ENCODE peak calls at places on chromosomes 12 and 14, in six cellular contexts. One of them, this sample, is unnamed.

GRCh38 chr12:124381454-124382207 is 86.7 kb downstream of the RFLNA start:
- DNase-seq in H9: no peak
- DNase-seq in mesendoderm: no peak
- DNase-seq in neuronal stem cell: no peak
- DNase-seq in IMR-90: peak
- DNase-seq in H1: no peak
- DNase-seq in this sample: peak

GRCh38 chr12:132257955-132258490 is 71.4 kb downstream of the GALNT9 start:
- DNase-seq in H9: no peak
- DNase-seq in mesendoderm: no peak
- DNase-seq in neuronal stem cell: no peak
- DNase-seq in IMR-90: no peak
- DNase-seq in H1: no peak
- DNase-seq in this sample: no peak

GRCh38 chr12:6979021-6979420 is 8.3 kb downstream of the EMG1 start:
- DNase-seq in H9: no peak
- DNase-seq in mesendoderm: no peak
- DNase-seq in neuronal stem cell: no peak
- DNase-seq in IMR-90: no peak
- DNase-seq in H1: no peak
- DNase-seq in this sample: no peak

GRCh38 chr14:65421201-65421981 is 8.9 kb downstream of the FUT8 start:
- DNase-seq in H9: no peak
- DNase-seq in mesendoderm: peak
- DNase-seq in neuronal stem cell: no peak
- DNase-seq in IMR-90: peak
- DNase-seq in H1: no peak
- DNase-seq in this sample: peak

GRCh38 chr14:44662250-44662891 is 155.3 kb upstream of the FSCB start:
- DNase-seq in H9: no peak
- DNase-seq in mesendoderm: no peak
- DNase-seq in neuronal stem cell: no peak
- DNase-seq in IMR-90: no peak
- DNase-seq in H1: no peak
- DNase-seq in this sample: no peak

GRCh38 chr12:103965255-103965589 is 450 bp upstream of the TDG start:
- DNase-seq in H9: no peak
- DNase-seq in mesendoderm: no peak
- DNase-seq in neuronal stem cell: no peak
- DNase-seq in IMR-90: no peak
- DNase-seq in H1: no peak
- DNase-seq in this sample: no peak

GRCh38 chr14:22847661-22848341 is 11.4 kb downstream of the MMP14 start:
- DNase-seq in H9: no peak
- DNase-seq in mesendoderm: no peak
- DNase-seq in neuronal stem cell: no peak
- DNase-seq in IMR-90: peak
- DNase-seq in H1: no peak
- DNase-seq in this sample: peak

GRCh38 chr12:63787306-63787705 is 7.6 kb downstream of the RXYLT1 start:
- DNase-seq in H9: no peak
- DNase-seq in mesendoderm: no peak
- DNase-seq in neuronal stem cell: no peak
- DNase-seq in IMR-90: peak
- DNase-seq in H1: no peak
- DNase-seq in this sample: no peak

GRCh38 chr12:114671321-114671663 is 12.7 kb downstream of the TBX3 start:
- DNase-seq in H9: no peak
- DNase-seq in mesendoderm: no peak
- DNase-seq in neuronal stem cell: peak
- DNase-seq in IMR-90: no peak
- DNase-seq in H1: no peak
- DNase-seq in this sample: no peak

GRCh38 chr12:953776-954175 is 4.3 kb upstream of the RAD52 start:
- DNase-seq in H9: no peak
- DNase-seq in mesendoderm: no peak
- DNase-seq in neuronal stem cell: no peak
- DNase-seq in IMR-90: peak
- DNase-seq in H1: no peak
- DNase-seq in this sample: peak

GRCh38 chr12:3295648-3296408 is 195.2 kb upstream of the PRMT8 start:
- DNase-seq in H9: no peak
- DNase-seq in mesendoderm: no peak
- DNase-seq in neuronal stem cell: no peak
- DNase-seq in IMR-90: peak
- DNase-seq in H1: no peak
- DNase-seq in this sample: no peak

GRCh38 chr12:57342207-57342691 is 88.6 kb downstream of the R3HDM2 start:
- DNase-seq in H9: peak
- DNase-seq in mesendoderm: peak
- DNase-seq in neuronal stem cell: peak
- DNase-seq in IMR-90: peak
- DNase-seq in H1: peak
- DNase-seq in this sample: peak

GRCh38 chr14:92684801-92685560 is 63.4 kb downstream of the LGMN start:
- DNase-seq in H9: peak
- DNase-seq in mesendoderm: no peak
- DNase-seq in neuronal stem cell: no peak
- DNase-seq in IMR-90: no peak
- DNase-seq in H1: no peak
- DNase-seq in this sample: no peak

GRCh38 chr12:74889563-74890236 is 319.9 kb downstream of the KCNC2 start:
- DNase-seq in H9: no peak
- DNase-seq in mesendoderm: no peak
- DNase-seq in neuronal stem cell: no peak
- DNase-seq in IMR-90: peak
- DNase-seq in H1: no peak
- DNase-seq in this sample: peak

GRCh38 chr14:98900721-98901272 is 371.2 kb downstream of the BCL11B start:
- DNase-seq in H9: no peak
- DNase-seq in mesendoderm: peak
- DNase-seq in neuronal stem cell: no peak
- DNase-seq in IMR-90: no peak
- DNase-seq in H1: no peak
- DNase-seq in this sample: no peak
- H3K27ac ChIP-seq in H9: no peak
- H3K27ac ChIP-seq in mesendoderm: no peak
- H3K27ac ChIP-seq in neuronal stem cell: no peak
- H3K27ac ChIP-seq in IMR-90: no peak
- H3K27ac ChIP-seq in H1: no peak
- H3K27ac ChIP-seq in this sample: no peak

GRCh38 chr12:117209626-117210025 is 19.4 kb upstream of the FBXO21 start:
- DNase-seq in H9: no peak
- DNase-seq in mesendoderm: no peak
- DNase-seq in neuronal stem cell: no peak
- DNase-seq in IMR-90: no peak
- DNase-seq in H1: no peak
- DNase-seq in this sample: no peak

GRCh38 chr12:117210266-117210918 is 20.1 kb upstream of the FBXO21 start:
- DNase-seq in H9: no peak
- DNase-seq in mesendoderm: no peak
- DNase-seq in neuronal stem cell: no peak
- DNase-seq in IMR-90: no peak
- DNase-seq in H1: no peak
- DNase-seq in this sample: no peak

GRCh38 chr12:117207675-117208074 is 17.4 kb upstream of the FBXO21 start:
- DNase-seq in H9: no peak
- DNase-seq in mesendoderm: no peak
- DNase-seq in neuronal stem cell: no peak
- DNase-seq in IMR-90: no peak
- DNase-seq in H1: no peak
- DNase-seq in this sample: no peak

GRCh38 chr12:117208811-117209455 is 18.7 kb upstream of the FBXO21 start:
- DNase-seq in H9: no peak
- DNase-seq in mesendoderm: no peak
- DNase-seq in neuronal stem cell: no peak
- DNase-seq in IMR-90: no peak
- DNase-seq in H1: no peak
- DNase-seq in this sample: no peak

DNA sequence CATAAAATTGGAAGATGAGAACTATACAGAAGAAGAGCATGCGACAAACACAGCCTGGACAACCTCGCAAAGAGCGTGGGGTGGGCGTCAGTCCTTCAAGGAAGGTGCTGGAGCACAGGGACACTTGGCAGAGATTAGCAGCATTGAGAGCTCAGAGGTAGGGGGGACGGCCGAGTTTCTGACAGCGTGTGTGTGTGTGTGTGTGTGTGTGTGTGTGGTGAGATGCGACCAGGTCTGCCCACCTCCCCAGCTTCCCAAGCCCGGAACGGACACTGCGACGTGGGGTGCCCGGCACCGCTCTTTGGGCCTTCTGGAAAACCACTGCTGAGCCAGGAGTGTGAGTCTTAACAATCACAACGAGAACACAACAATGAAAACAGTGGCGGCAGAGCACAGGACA is 17.9 kb upstream of the FBXO21 start:
- DNase-seq in H9: no peak
- DNase-seq in mesendoderm: no peak
- DNase-seq in neuronal stem cell: no peak
- DNase-seq in IMR-90: no peak
- DNase-seq in H1: no peak
- DNase-seq in this sample: no peak
- H2BK15ac ChIP-seq in H9: no peak
- H2BK15ac ChIP-seq in mesendoderm: no peak
- H2BK15ac ChIP-seq in neuronal stem cell: no peak
- H2BK15ac ChIP-seq in IMR-90: no peak
- H2BK15ac ChIP-seq in H1: no peak
- H2BK15ac ChIP-seq in this sample: no peak

GRCh38 chr12:106138646-106139421 is at the start of gene NUAK1:
- DNase-seq in H9: peak
- DNase-seq in mesendoderm: peak
- DNase-seq in neuronal stem cell: peak
- DNase-seq in IMR-90: peak
- DNase-seq in H1: no peak
- DNase-seq in this sample: peak
- H3K18ac ChIP-seq in H9: peak
- H3K18ac ChIP-seq in mesendoderm: peak
- H3K18ac ChIP-seq in neuronal stem cell: peak
- H3K18ac ChIP-seq in IMR-90: peak
- H3K18ac ChIP-seq in H1: peak
- H3K18ac ChIP-seq in this sample: peak

GRCh38 chr12:65854629-65855028 is 30.3 kb downstream of the HMGA2 start:
- DNase-seq in H9: no peak
- DNase-seq in mesendoderm: no peak
- DNase-seq in neuronal stem cell: no peak
- DNase-seq in IMR-90: peak
- DNase-seq in H1: no peak
- DNase-seq in this sample: no peak
- H3K27ac ChIP-seq in H9: no peak
- H3K27ac ChIP-seq in mesendoderm: no peak
- H3K27ac ChIP-seq in neuronal stem cell: no peak
- H3K27ac ChIP-seq in IMR-90: no peak
- H3K27ac ChIP-seq in H1: no peak
- H3K27ac ChIP-seq in this sample: peak

DNA sequence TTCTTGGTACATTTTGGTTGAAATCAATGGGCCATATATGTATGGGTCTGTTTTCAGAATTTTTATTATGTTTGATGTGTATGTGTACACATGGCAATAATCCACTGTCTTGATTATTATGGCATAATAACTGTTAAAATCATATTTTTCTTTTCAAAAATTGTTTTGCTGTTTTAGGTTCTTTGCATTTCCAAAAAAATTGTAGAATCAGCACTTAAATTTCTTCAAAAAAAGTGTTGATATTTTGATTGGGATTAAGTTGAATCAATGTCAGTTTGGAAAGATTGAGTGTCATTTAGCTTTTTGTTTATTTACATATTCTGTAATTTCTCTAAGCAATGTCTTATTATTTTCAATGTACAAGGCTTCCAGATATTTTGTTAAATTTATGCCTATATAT is 154.1 kb downstream of the SLC5A8 start:
- DNase-seq in H9: no peak
- DNase-seq in mesendoderm: no peak
- DNase-seq in neuronal stem cell: no peak
- DNase-seq in IMR-90: no peak
- DNase-seq in H1: no peak
- DNase-seq in this sample: no peak
- H2BK15ac ChIP-seq in H9: no peak
- H2BK15ac ChIP-seq in mesendoderm: no peak
- H2BK15ac ChIP-seq in neuronal stem cell: no peak
- H2BK15ac ChIP-seq in IMR-90: no peak
- H2BK15ac ChIP-seq in H1: no peak
- H2BK15ac ChIP-seq in this sample: no peak

DNA sequence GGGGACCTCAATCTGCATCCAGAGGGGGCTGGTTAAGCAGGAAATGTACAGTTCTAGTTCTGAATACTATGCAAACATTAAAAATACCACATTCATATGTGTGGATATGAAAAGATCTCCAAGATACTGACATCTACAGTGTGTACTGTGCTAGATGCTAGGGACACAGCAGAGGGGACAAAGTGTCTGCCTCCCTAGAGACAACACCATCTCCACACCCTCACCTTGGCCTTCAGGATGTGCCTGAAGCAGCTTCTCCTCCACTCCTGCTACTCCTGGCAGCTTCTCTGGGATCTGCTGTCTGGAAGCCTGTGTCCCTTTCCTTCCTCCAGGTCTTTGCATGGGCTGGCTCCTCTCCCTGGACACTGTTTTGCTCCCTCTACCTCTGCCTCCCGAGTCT is 10.7 kb upstream of the SRSF9 start:
- DNase-seq in H9: no peak
- DNase-seq in mesendoderm: no peak
- DNase-seq in neuronal stem cell: no peak
- DNase-seq in IMR-90: no peak
- DNase-seq in H1: no peak
- DNase-seq in this sample: no peak
- H3K18ac ChIP-seq in H9: no peak
- H3K18ac ChIP-seq in mesendoderm: no peak
- H3K18ac ChIP-seq in neuronal stem cell: no peak
- H3K18ac ChIP-seq in IMR-90: no peak
- H3K18ac ChIP-seq in H1: no peak
- H3K18ac ChIP-seq in this sample: no peak

DNA sequence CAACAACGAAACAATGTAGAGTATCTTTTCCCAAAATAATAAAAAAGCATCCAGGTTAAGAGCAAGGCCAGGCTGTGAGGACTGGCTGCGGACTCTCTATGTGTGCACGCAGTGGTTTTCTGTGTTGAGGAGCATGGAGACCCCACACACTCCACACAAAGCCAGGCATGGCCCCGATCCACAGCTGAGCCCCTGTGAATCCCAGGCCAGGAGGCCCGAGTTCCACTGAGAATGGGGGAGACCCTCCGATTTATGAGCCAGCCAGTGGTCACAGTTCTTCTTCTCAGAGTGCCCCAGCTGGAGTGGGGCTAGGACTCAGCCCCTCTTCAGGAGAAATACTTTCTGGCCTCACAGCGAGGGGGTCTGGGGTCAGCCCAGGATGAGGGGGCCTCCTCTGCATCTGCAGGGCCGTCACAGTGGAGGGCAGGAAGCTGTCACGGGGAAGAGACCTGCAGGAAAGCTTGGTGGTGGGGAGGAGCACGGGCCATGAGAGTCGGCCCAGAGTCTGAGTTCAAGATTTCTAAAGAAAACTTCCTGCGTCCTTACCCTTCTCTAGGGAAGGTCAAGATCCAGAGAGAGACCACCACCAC is 20.1 kb downstream of the NCKAP5L start:
- DNase-seq in H9: no peak
- DNase-seq in mesendoderm: no peak
- DNase-seq in neuronal stem cell: no peak
- DNase-seq in IMR-90: no peak
- DNase-seq in H1: no peak
- DNase-seq in this sample: no peak
- H3K27ac ChIP-seq in H9: no peak
- H3K27ac ChIP-seq in mesendoderm: no peak
- H3K27ac ChIP-seq in neuronal stem cell: peak
- H3K27ac ChIP-seq in IMR-90: no peak
- H3K27ac ChIP-seq in H1: no peak
- H3K27ac ChIP-seq in this sample: no peak